ENCODE peak calls at places on chromosomes 7 and 10, in eight cellular contexts. One of them, this sample, is unnamed.

GRCh38 chr10:132122939-132123445 is 57.2 kb downstream of the JAKMIP3 start:
- DNase-seq in GM12891: no peak
- DNase-seq in NCI-H526: no peak
- DNase-seq in OCI-LY7: no peak
- DNase-seq in NCI-H1436: no peak
- DNase-seq in fibroblast of mammary gland: no peak
- DNase-seq in stimulated activated CD8-positive, alpha-beta memory T cell treated with anti-CD3 and anti-CD28 coated beads, Interleukin-15, amount 100 ng/mL, for 1 hour: no peak
- DNase-seq in naive thymus-derived CD8-positive, alpha-beta T cell: no peak
- DNase-seq in this sample: no peak

GRCh38 chr10:99370993-99371392 is 41.8 kb downstream of the CNNM1 start:
- DNase-seq in GM12891: no peak
- DNase-seq in NCI-H526: no peak
- DNase-seq in OCI-LY7: peak; percentile 7
- DNase-seq in NCI-H1436: peak; percentile 20
- DNase-seq in fibroblast of mammary gland: peak; percentile 55
- DNase-seq in stimulated activated CD8-positive, alpha-beta memory T cell treated with anti-CD3 and anti-CD28 coated beads, Interleukin-15, amount 100 ng/mL, for 1 hour: no peak
- DNase-seq in naive thymus-derived CD8-positive, alpha-beta T cell: no peak
- DNase-seq in this sample: no peak

GRCh38 chr7:54541941-54542618 is at the start of gene VSTM2A:
- DNase-seq in GM12891: no peak
- DNase-seq in NCI-H526: no peak
- DNase-seq in OCI-LY7: no peak
- DNase-seq in NCI-H1436: no peak
- DNase-seq in fibroblast of mammary gland: no peak
- DNase-seq in stimulated activated CD8-positive, alpha-beta memory T cell treated with anti-CD3 and anti-CD28 coated beads, Interleukin-15, amount 100 ng/mL, for 1 hour: no peak
- DNase-seq in naive thymus-derived CD8-positive, alpha-beta T cell: no peak
- DNase-seq in this sample: no peak

GRCh38 chr7:116702046-116702445 is 30.1 kb downstream of the MET start:
- DNase-seq in GM12891: no peak
- DNase-seq in NCI-H526: no peak
- DNase-seq in OCI-LY7: no peak
- DNase-seq in NCI-H1436: no peak
- DNase-seq in fibroblast of mammary gland: no peak
- DNase-seq in stimulated activated CD8-positive, alpha-beta memory T cell treated with anti-CD3 and anti-CD28 coated beads, Interleukin-15, amount 100 ng/mL, for 1 hour: no peak
- DNase-seq in naive thymus-derived CD8-positive, alpha-beta T cell: no peak
- DNase-seq in this sample: no peak

GRCh38 chr7:155509725-155510551 is 36.4 kb downstream of the CNPY1 start:
- DNase-seq in GM12891: no peak
- DNase-seq in NCI-H526: no peak
- DNase-seq in OCI-LY7: no peak
- DNase-seq in NCI-H1436: no peak
- DNase-seq in fibroblast of mammary gland: no peak
- DNase-seq in stimulated activated CD8-positive, alpha-beta memory T cell treated with anti-CD3 and anti-CD28 coated beads, Interleukin-15, amount 100 ng/mL, for 1 hour: no peak
- DNase-seq in naive thymus-derived CD8-positive, alpha-beta T cell: no peak
- DNase-seq in this sample: no peak

GRCh38 chr10:100661546-100661945 is 83.8 kb upstream of the PAX2 start:
- DNase-seq in GM12891: no peak
- DNase-seq in NCI-H526: no peak
- DNase-seq in OCI-LY7: no peak
- DNase-seq in NCI-H1436: no peak
- DNase-seq in fibroblast of mammary gland: no peak
- DNase-seq in stimulated activated CD8-positive, alpha-beta memory T cell treated with anti-CD3 and anti-CD28 coated beads, Interleukin-15, amount 100 ng/mL, for 1 hour: no peak
- DNase-seq in naive thymus-derived CD8-positive, alpha-beta T cell: no peak
- DNase-seq in this sample: no peak

GRCh38 chr7:114851406-114852025 is 70.4 kb upstream of the MDFIC start:
- DNase-seq in GM12891: no peak
- DNase-seq in NCI-H526: no peak
- DNase-seq in OCI-LY7: no peak
- DNase-seq in NCI-H1436: no peak
- DNase-seq in fibroblast of mammary gland: no peak
- DNase-seq in stimulated activated CD8-positive, alpha-beta memory T cell treated with anti-CD3 and anti-CD28 coated beads, Interleukin-15, amount 100 ng/mL, for 1 hour: no peak
- DNase-seq in naive thymus-derived CD8-positive, alpha-beta T cell: no peak
- DNase-seq in this sample: no peak

GRCh38 chr10:59047957-59048618 is 128.4 kb upstream of the PHYHIPL start:
- DNase-seq in GM12891: no peak
- DNase-seq in NCI-H526: no peak
- DNase-seq in OCI-LY7: no peak
- DNase-seq in NCI-H1436: no peak
- DNase-seq in fibroblast of mammary gland: no peak
- DNase-seq in stimulated activated CD8-positive, alpha-beta memory T cell treated with anti-CD3 and anti-CD28 coated beads, Interleukin-15, amount 100 ng/mL, for 1 hour: no peak
- DNase-seq in naive thymus-derived CD8-positive, alpha-beta T cell: no peak
- DNase-seq in this sample: no peak

GRCh38 chr7:92359801-92360200 is 87.5 kb upstream of the GATAD1 start:
- DNase-seq in GM12891: no peak
- DNase-seq in NCI-H526: no peak
- DNase-seq in OCI-LY7: no peak
- DNase-seq in NCI-H1436: no peak
- DNase-seq in fibroblast of mammary gland: no peak
- DNase-seq in stimulated activated CD8-positive, alpha-beta memory T cell treated with anti-CD3 and anti-CD28 coated beads, Interleukin-15, amount 100 ng/mL, for 1 hour: no peak
- DNase-seq in naive thymus-derived CD8-positive, alpha-beta T cell: no peak
- DNase-seq in this sample: no peak

GRCh38 chr7:11430112-11430511 is 401.9 kb downstream of the THSD7A start:
- DNase-seq in GM12891: no peak
- DNase-seq in NCI-H526: no peak
- DNase-seq in OCI-LY7: no peak
- DNase-seq in NCI-H1436: no peak
- DNase-seq in fibroblast of mammary gland: no peak
- DNase-seq in stimulated activated CD8-positive, alpha-beta memory T cell treated with anti-CD3 and anti-CD28 coated beads, Interleukin-15, amount 100 ng/mL, for 1 hour: no peak
- DNase-seq in naive thymus-derived CD8-positive, alpha-beta T cell: no peak
- DNase-seq in this sample: no peak

This sample was measured in naive thymus-derived CD4-positive, alpha-beta T cell.